ENCODE peak calls at places on chromosomes 1 and 21, in four cellular contexts. V is mesenchymal stem cell, I is H9, G is trophoblast cell. A is an unnamed sample.

GRCh38 chr1:171954386-171954785 is 113.1 kb downstream of the DNM3 start:
- DNase-seq in I (no peak), G (no peak), V (no peak), A (no peak)

GRCh38 chr21:45511007-45511406 is 31.2 kb downstream of the SLC19A1 start:
- DNase-seq in V (no peak), I (no peak), G (no peak), A (no peak)

GRCh38 chr1:18530567-18531502 is 50.1 kb downstream of the KLHDC7A start:
- DNase-seq in I (peak; percentile 55), V (no peak), G (no peak), A (no peak)

GRCh38 chr1:212613440-212614335 is 5.1 kb downstream of the ATF3 start:
- DNase-seq in G (peak; percentile 53), V (peak; percentile 69), I (no peak), A (no peak)

GRCh38 chr1:196535727-196536126 is 72.5 kb downstream of the KCNT2 start:
- DNase-seq in V (peak; percentile 36), G (no peak), I (peak; percentile 34), A (peak; percentile 48)

GRCh38 chr1:169590932-169591331 is 4.7 kb upstream of the F5 start:
- DNase-seq in G (no peak), I (no peak), V (no peak), A (no peak)

GRCh38 chr1:33502726-33503125 is 30.3 kb downstream of the ZSCAN20 start:
- DNase-seq in V (peak; percentile 36), G (peak; percentile 2), I (no peak), A (no peak)

GRCh38 chr1:175887521-175887920 is 144.1 kb upstream of the TNR start:
- DNase-seq in I (peak; percentile 66), V (no peak), G (peak; percentile 37), A (no peak)

GRCh38 chr1:118827207-118827606 is 160.9 kb downstream of the TBX15 start:
- DNase-seq in I (no peak), V (no peak), G (no peak), A (no peak)

GRCh38 chr1:3759800-3760199 is 7.5 kb downstream of the CCDC27 start:
- DNase-seq in G (no peak), V (no peak), I (no peak), A (no peak)

GRCh38 chr21:18840239-18840638 is 436.7 kb upstream of the TMPRSS15 start:
- DNase-seq in V (no peak), I (peak; percentile 52), G (peak; percentile 18), A (no peak)

GRCh38 chr1:70966018-70966638 is 81.5 kb downstream of the PTGER3 start:
- DNase-seq in V (peak; percentile 2), I (no peak), G (peak; percentile 75), A (no peak)

GRCh38 chr1:87968259-87968955 is 639.7 kb downstream of the LMO4 start:
- DNase-seq in I (peak; percentile 40), G (no peak), V (peak; percentile 60), A (no peak)

GRCh38 chr1:96522927-96523326 is 198.7 kb upstream of the PTBP2 start:
- DNase-seq in I (no peak), G (no peak), V (no peak), A (no peak)

GRCh38 chr21:43211085-43212071 is 42.6 kb downstream of the CRYAA start:
- DNase-seq in I (peak; percentile 59), V (no peak), G (no peak), A (no peak)

GRCh38 chr1:173064011-173064410 is 13.3 kb upstream of the TNFSF18 start:
- DNase-seq in I (no peak), V (peak; percentile 78), G (peak; percentile 49), A (no peak)

GRCh38 chr1:60994369-60994768 is 88.0 kb upstream of the NFIA start:
- DNase-seq in V (no peak), I (no peak), G (no peak), A (no peak)

GRCh38 chr21:43767980-43768867 is 7.9 kb downstream of the CSTB start:
- DNase-seq in V (peak; percentile 81), G (peak; percentile 96), I (peak; percentile 53), A (no peak)

GRCh38 chr1:39524591-39525365 is 33.3 kb downstream of the BMP8A start:
- DNase-seq in V (no peak), G (no peak), I (no peak), A (no peak)

DNA sequence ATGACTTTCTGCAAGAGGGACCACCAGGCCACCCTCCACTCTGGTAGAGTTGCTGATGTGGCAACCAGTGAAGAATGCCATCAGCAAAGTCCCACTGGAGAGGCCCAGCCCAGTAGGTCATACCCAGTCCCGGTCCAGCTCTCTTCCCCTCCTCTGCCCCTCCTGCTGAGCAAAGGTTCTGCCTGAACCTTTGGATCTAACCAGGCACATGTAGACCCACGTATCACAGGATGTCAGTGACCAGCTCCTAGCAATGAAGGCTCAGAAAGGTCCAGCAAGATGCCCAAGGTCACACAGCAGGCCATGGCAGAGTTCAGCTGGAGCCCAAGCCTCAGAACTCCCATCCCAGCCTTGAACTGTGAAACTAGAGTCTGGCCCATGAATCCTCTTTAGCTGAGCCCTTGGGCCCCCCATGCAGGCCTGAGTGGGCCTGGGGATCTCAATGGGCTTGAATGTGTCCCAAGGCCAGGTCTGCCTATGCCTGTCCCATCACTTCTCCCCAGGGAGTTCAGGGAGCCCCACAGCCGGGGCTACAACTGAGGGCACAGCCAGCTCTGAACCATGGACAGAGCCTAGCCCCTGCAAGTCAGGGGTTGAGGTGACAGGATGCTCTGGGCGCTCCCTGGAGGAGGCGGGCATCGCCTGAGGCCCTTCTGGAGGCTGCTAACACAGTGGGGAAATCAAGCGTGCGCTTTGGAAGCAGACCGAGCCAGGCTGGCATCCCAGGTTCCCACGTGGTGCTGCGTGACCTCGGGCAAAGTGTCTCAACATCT is 21.4 kb upstream of the PADI1 start:
- DNase-seq in I (no peak), V (no peak), G (no peak), A (no peak)
- H2BK12ac ChIP-seq in I (no peak overlapping the region), V (peak overlapping the region; percentile 39), G (no peak overlapping the region), A (no peak overlapping the region)

GRCh38 chr1:8669608-8670335 is 147.7 kb downstream of the RERE start:
- DNase-seq in G (no peak), I (no peak), V (no peak), A (no peak)
- H2BK5ac ChIP-seq in G (no peak overlapping the region), I (no peak overlapping the region), V (no peak overlapping the region), A (no peak overlapping the region)

GRCh38 chr1:107019166-107019565 is 37.3 kb upstream of the PRMT6 start:
- DNase-seq in V (no peak), I (no peak), G (no peak), A (no peak)
- H2AFZ ChIP-seq in V (no peak overlapping the region), I (no peak overlapping the region), G (no peak overlapping the region), A (no peak overlapping the region)

DNA sequence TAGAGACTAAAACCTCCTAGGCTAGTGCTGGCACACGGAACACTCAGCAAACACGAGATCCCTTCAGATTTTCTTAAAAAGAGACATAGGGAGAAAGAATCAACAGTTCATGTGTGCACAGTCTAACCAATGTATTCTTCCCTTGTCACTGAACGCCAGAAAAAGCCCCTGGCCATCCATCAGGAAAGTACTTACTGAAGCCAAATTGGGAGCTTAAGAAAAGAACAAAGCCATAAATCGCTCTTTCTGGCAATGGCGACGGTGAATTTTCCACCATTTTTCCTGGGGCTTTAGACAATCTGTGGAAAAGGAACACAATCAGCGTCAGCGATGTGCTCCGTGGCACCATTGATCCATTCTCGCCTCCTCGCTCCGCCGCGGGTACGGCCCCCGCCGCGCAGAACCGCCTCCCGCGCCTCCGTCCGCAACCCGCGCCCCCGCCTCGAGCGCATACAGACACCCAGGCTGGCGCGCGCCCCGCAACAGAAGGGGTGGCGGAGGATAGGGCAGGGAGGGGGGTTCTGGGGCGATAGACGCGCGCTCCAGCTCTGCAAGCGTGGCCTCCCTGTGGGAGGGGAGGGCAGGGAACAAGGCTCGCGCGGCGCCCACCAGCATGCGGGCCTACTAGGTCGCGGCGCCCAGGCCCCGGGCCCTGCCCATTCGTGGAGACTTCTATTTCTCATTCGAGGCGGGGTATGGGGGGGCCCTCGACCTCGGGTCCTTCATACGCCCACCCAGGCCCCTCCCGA is 458 bp downstream of the PIGP start:
- DNase-seq in G (peak; percentile 68), I (no peak), V (peak; percentile 93), A (no peak)
- H2BK12ac ChIP-seq in G (no peak overlapping the region), I (no peak overlapping the region), V (peak overlapping the region; percentile 31), A (no peak overlapping the region)

GRCh38 chr1:230084408-230085177 is 17.6 kb downstream of the GALNT2 start:
- DNase-seq in G (peak; percentile 95), V (peak; percentile 99), I (no peak), A (no peak)
- H2BK5ac ChIP-seq in G (peak overlapping the region; percentile 53), V (peak overlapping the region; percentile 93), I (no peak overlapping the region), A (no peak overlapping the region)

DNA sequence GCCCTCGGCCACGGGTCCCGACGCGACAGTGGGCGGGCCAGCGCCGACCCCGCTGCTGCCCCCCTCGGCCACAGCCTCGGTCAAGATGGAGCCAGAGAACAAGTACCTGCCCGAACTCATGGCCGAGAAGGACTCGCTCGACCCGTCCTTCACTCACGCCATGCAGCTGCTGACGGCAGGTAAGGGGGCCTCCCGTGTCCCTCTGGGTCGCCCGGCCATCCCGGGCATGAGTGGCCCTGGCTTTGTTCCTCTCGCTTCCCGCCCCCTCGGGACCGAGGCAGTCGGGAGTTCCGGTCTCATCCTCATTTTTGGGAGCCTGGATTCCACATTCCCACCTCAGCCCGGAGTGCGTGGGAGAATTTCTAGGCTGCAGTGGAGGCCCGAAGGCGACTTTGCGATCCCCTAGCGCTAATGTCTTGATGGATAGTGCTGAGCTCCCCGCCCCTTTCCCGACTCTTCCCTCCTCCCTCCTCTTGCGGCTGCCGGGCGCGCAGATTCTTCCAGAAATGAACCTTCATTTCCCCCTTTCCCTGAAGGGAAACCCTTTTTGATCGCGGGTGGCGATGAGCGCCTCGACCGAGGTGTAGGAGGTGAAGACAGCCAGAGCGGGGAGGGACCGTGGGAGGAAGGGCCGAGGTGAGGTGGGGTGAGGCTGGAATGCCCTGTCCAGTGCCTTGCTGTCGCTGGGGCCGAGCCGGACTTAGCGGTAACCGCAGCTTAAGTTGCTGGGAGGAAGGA is 700 bp downstream of the KHDRBS1 start:
- DNase-seq in G (peak; percentile 56), V (peak; percentile 69), I (peak; percentile 39), A (peak; percentile 20)
- H2AFZ ChIP-seq in G (peak overlapping the region; percentile 66), V (peak overlapping the region; percentile 73), I (no peak overlapping the region), A (peak overlapping the region; percentile 87)

GRCh38 chr1:229336345-229336744 is 6.5 kb downstream of the CCSAP start:
- DNase-seq in I (no peak), V (no peak), G (no peak), A (no peak)
- H2BK12ac ChIP-seq in I (no peak overlapping the region), V (no peak overlapping the region), G (no peak overlapping the region), A (no peak overlapping the region)

GRCh38 chr1:27152829-27153548 is 1.9 kb downstream of the SLC9A1 start:
- DNase-seq in G (no peak), V (peak; percentile 23), I (no peak), A (no peak)
- H2BK5ac ChIP-seq in G (no peak overlapping the region), V (no peak overlapping the region), I (no peak overlapping the region), A (no peak overlapping the region)

GRCh38 chr1:239856924-239857323 is 234.8 kb upstream of the FMN2 start:
- DNase-seq in V (no peak), I (no peak), G (no peak), A (no peak)
- H2AFZ ChIP-seq in V (no peak overlapping the region), I (no peak overlapping the region), G (no peak overlapping the region), A (no peak overlapping the region)

DNA sequence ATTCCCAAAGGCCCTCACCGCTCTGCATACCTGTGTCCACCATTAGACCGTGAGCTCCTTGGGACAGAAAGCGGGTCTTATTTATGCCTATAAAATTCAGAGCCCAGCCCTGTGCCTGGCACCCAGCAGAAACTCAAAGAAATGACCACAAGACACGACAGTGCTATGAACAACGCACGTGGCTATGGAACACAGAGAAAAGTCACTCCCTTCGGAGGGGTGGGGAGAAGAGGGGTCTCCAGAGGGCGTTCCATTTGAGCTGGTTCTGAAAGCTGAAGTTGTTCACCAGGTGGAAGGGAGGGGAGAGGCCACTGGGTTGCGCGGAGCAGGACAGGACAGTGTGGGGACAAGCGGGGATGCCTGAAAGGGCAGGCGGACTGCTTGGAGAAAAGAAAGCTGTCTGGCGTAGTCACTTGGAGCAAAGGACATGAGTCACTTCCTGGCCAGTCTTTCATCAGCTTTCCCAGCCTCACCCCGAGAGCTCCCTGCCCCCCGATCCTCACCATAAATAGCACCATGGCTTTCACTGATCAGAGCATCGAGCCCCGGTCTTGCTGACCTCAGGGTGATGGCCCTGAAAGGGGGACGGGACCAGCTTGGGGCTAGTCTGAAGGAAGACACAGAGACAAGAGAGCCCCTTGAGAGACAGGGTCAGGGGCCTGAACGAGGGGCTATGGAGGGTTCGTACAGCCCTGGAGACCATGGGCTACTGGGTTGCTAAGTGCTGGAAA is 28.5 kb downstream of the ECE1 start:
- DNase-seq in I (peak; percentile 48), G (peak; percentile 25), V (peak; percentile 100), A (no peak)
- H2BK12ac ChIP-seq in I (no peak overlapping the region), G (no peak overlapping the region), V (peak overlapping the region; percentile 95), A (no peak overlapping the region)

A was measured in neuronal stem cell.